ENCODE peak calls at places on chromosomes 3 and 15, in five cellular contexts. T is neuronal stem cell, P is H1, M is H9, E is mesenchymal stem cell. S is an unnamed sample.

GRCh38 chr15:77004189-77004588 is 9.3 kb downstream of the PSTPIP1 start:
- DNase-seq in M (no peak), E (no peak), P (no peak), T (no peak), S (no peak)

GRCh38 chr3:155019576-155019975 is 60.5 kb upstream of the MME start:
- DNase-seq in M (no peak), P (no peak), E (peak), T (no peak), S (peak)

GRCh38 chr3:58214484-58215316 is 3.9 kb upstream of the DNASE1L3 start:
- DNase-seq in E (peak), M (peak), T (no peak), P (no peak), S (peak)

GRCh38 chr3:127847236-127847720 is 25.0 kb upstream of the MGLL start:
- DNase-seq in E (no peak), M (no peak), P (no peak), T (no peak), S (no peak)

GRCh38 chr15:89329329-89330084 is 5.1 kb downstream of the POLG start:
- DNase-seq in M (no peak), E (no peak), P (no peak), T (no peak), S (no peak)

GRCh38 chr15:59170295-59170881 is 36.3 kb upstream of the LDHAL6B start:
- DNase-seq in E (peak), T (no peak), M (peak), P (no peak), S (no peak)

GRCh38 chr3:194272861-194273266 is 78.3 kb downstream of the CPN2 start:
- DNase-seq in P (no peak), M (no peak), E (no peak), T (no peak), S (no peak)

GRCh38 chr3:10299175-10299574 is 6.4 kb upstream of the GHRL start:
- DNase-seq in E (no peak), M (no peak), T (no peak), P (no peak), S (no peak)

GRCh38 chr15:46151786-46152185 is 517.0 kb downstream of the SQOR start:
- DNase-seq in P (no peak), M (no peak), T (no peak), E (no peak), S (no peak)

GRCh38 chr15:70569139-70569717 is 194.1 kb downstream of the UACA start:
- DNase-seq in M (peak), P (no peak), T (no peak), E (peak), S (peak)

GRCh38 chr3:45498532-45498931 is 96.0 kb upstream of the LIMD1 start:
- DNase-seq in E (no peak), P (no peak), T (no peak), M (no peak), S (no peak)

GRCh38 chr15:58484794-58485600 is 53.2 kb downstream of the LIPC start:
- DNase-seq in T (no peak), P (no peak), E (no peak), M (no peak), S (no peak)

GRCh38 chr3:159196316-159196715 is 394.5 kb downstream of the MFSD1 start:
- DNase-seq in M (no peak), E (no peak), P (no peak), T (no peak), S (no peak)

GRCh38 chr3:57709559-57709958 is 16.7 kb upstream of the DENND6A start:
- DNase-seq in P (no peak), E (no peak), M (no peak), T (no peak), S (no peak)

GRCh38 chr15:63763476-63764123 is 70.1 kb downstream of the HERC1 start:
- DNase-seq in T (no peak), P (no peak), M (no peak), E (no peak), S (no peak)

GRCh38 chr3:111967071-111967470 is 11.8 kb upstream of the ABHD10 start:
- DNase-seq in P (no peak), T (no peak), M (no peak), E (no peak), S (no peak)

GRCh38 chr3:111963424-111963823 is 15.4 kb upstream of the ABHD10 start:
- DNase-seq in P (no peak), T (no peak), E (peak), M (no peak), S (peak)

GRCh38 chr3:111967651-111968274 is 11.1 kb upstream of the ABHD10 start:
- DNase-seq in T (peak), E (peak), M (peak), P (peak), S (peak)

GRCh38 chr3:111968319-111969059 is 10.3 kb upstream of the ABHD10 start:
- DNase-seq in E (no peak), M (no peak), T (no peak), P (no peak), S (no peak)

GRCh38 chr3:111965484-111965883 is 13.3 kb upstream of the ABHD10 start:
- DNase-seq in P (no peak), E (no peak), T (no peak), M (no peak), S (no peak)
- H2BK12ac ChIP-seq in P (no peak), E (no peak), T (no peak), M (no peak), S (no peak)

DNA sequence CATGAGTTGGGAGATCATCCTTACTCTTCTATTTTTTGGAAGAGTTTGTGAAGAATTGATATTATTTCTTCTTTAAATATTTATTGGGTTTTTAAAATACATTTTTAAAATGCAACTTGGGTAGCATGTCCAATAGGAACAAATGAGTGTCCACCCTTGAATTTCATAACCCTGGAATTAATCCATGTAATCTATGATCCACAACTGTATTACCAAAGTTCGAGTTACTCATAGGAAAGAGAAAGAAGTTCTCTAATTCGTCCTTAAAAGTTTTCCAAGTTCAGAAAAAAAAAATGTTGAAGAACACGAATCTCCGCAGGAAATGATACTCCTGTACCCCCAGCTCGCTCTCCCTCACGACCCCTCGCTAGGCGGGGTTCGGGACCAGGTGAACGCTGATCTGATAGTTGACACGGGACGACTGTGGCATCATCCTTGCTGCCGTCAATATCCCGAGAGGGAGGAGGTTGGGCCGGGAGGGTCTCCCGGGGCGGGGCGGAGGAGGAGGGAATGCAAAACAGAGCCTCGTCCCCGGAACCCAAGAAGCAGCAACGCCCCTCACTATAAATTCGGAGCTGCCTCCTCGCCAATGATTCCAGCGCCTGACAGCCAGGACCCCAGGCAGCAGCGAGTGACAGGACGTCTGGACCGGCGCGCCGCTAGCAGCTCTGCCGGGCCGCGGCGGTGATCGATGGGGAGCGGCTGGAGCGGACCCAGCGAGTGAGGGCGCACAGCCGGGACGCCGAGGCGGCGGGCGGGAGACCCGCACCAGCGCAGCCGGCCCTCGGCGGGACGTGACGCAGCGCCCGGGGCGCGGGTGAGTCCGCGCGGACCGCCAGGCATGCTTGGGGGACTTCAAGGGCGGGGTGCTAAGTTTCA is at the start of gene AGTR1:
- DNase-seq in M (peak), P (peak), E (peak), T (peak), S (peak)
- H2BK120ac ChIP-seq in M (no peak), P (no peak), E (no peak), T (no peak), S (no peak)

GRCh38 chr3:13776253-13777050 is 103.4 kb downstream of the WNT7A start:
- DNase-seq in T (no peak), M (peak), P (no peak), E (no peak), S (no peak)
- H2BK12ac ChIP-seq in T (no peak), M (no peak), P (no peak), E (no peak), S (no peak)

GRCh38 chr3:171640520-171641412 is 169.5 kb downstream of the PLD1 start:
- DNase-seq in E (peak), P (no peak), T (no peak), M (peak), S (no peak)
- H2BK120ac ChIP-seq in E (no peak), P (no peak), T (no peak), M (no peak), S (no peak)

GRCh38 chr3:38275658-38276057 is 6.4 kb upstream of the SLC22A14 start:
- DNase-seq in E (no peak), M (no peak), P (no peak), T (no peak), S (no peak)
- H2BK12ac ChIP-seq in E (no peak), M (no peak), P (no peak), T (no peak), S (no peak)

S was measured in trophoblast cell.